ENCODE peak calls at places on chromosomes 1 and 21, in five cellular contexts. One of them, this sample, is unnamed.

GRCh38 chr1:27391511-27392095 is 819 bp upstream of the GPR3 start:
- DNase-seq in thyroid gland: peak; percentile 76
- DNase-seq in T-helper 2 cell: no peak
- DNase-seq in hippocampal formation: peak; percentile 21
- DNase-seq in central memory CD4-positive, alpha-beta T cell: no peak
- DNase-seq in this sample: peak; percentile 50

GRCh38 chr1:161095230-161095629 is 2.9 kb upstream of the KLHDC9 start:
- DNase-seq in thyroid gland: no peak
- DNase-seq in T-helper 2 cell: no peak
- DNase-seq in hippocampal formation: no peak
- DNase-seq in central memory CD4-positive, alpha-beta T cell: no peak
- DNase-seq in this sample: no peak

GRCh38 chr21:42125571-42126544 is 54.7 kb downstream of the UMODL1 start:
- DNase-seq in thyroid gland: peak; percentile 55
- DNase-seq in T-helper 2 cell: no peak
- DNase-seq in hippocampal formation: no peak
- DNase-seq in central memory CD4-positive, alpha-beta T cell: no peak
- DNase-seq in this sample: no peak

GRCh38 chr1:33010946-33011731 is 25.5 kb downstream of the AK2 start:
- DNase-seq in thyroid gland: peak; percentile 80
- DNase-seq in T-helper 2 cell: no peak
- DNase-seq in hippocampal formation: no peak
- DNase-seq in central memory CD4-positive, alpha-beta T cell: no peak
- DNase-seq in this sample: peak; percentile 82

GRCh38 chr1:117686907-117687306 is 81.1 kb downstream of the TENT5C start:
- DNase-seq in thyroid gland: no peak
- DNase-seq in T-helper 2 cell: no peak
- DNase-seq in hippocampal formation: no peak
- DNase-seq in central memory CD4-positive, alpha-beta T cell: no peak
- DNase-seq in this sample: no peak

GRCh38 chr1:212458817-212459216 is 26.1 kb downstream of the NENF start:
- DNase-seq in thyroid gland: no peak
- DNase-seq in T-helper 2 cell: no peak
- DNase-seq in hippocampal formation: no peak
- DNase-seq in central memory CD4-positive, alpha-beta T cell: no peak
- DNase-seq in this sample: no peak

GRCh38 chr1:79005945-79006344 is 585 bp downstream of the ADGRL4 start:
- DNase-seq in thyroid gland: no peak
- DNase-seq in T-helper 2 cell: no peak
- DNase-seq in hippocampal formation: no peak
- DNase-seq in central memory CD4-positive, alpha-beta T cell: no peak
- DNase-seq in this sample: no peak

GRCh38 chr1:229139320-229139719 is 131.6 kb upstream of the RAB4A start:
- DNase-seq in thyroid gland: no peak
- DNase-seq in T-helper 2 cell: no peak
- DNase-seq in hippocampal formation: no peak
- DNase-seq in central memory CD4-positive, alpha-beta T cell: no peak
- DNase-seq in this sample: no peak

GRCh38 chr1:89609781-89610456 is 23.0 kb upstream of the LRRC8C start:
- DNase-seq in thyroid gland: no peak
- DNase-seq in T-helper 2 cell: no peak
- DNase-seq in hippocampal formation: peak; percentile 47
- DNase-seq in central memory CD4-positive, alpha-beta T cell: peak; percentile 40
- DNase-seq in this sample: no peak

GRCh38 chr1:59414406-59415133 is 117.7 kb downstream of the FGGY start:
- DNase-seq in thyroid gland: no peak
- DNase-seq in T-helper 2 cell: no peak
- DNase-seq in hippocampal formation: no peak
- DNase-seq in central memory CD4-positive, alpha-beta T cell: no peak
- DNase-seq in this sample: no peak

GRCh38 chr1:233885196-233886028 is 19.1 kb upstream of the SLC35F3 start:
- DNase-seq in thyroid gland: no peak
- DNase-seq in T-helper 2 cell: no peak
- DNase-seq in hippocampal formation: no peak
- DNase-seq in central memory CD4-positive, alpha-beta T cell: no peak
- DNase-seq in this sample: no peak

GRCh38 chr1:167136191-167136614 is 42.3 kb downstream of the STYXL2 start:
- DNase-seq in thyroid gland: peak; percentile 77
- DNase-seq in T-helper 2 cell: no peak
- DNase-seq in hippocampal formation: no peak
- DNase-seq in central memory CD4-positive, alpha-beta T cell: no peak
- DNase-seq in this sample: no peak

GRCh38 chr1:201561604-201562003 is 22.7 kb downstream of the NAV1 start:
- DNase-seq in thyroid gland: no peak
- DNase-seq in T-helper 2 cell: no peak
- DNase-seq in hippocampal formation: no peak
- DNase-seq in central memory CD4-positive, alpha-beta T cell: no peak
- DNase-seq in this sample: no peak

GRCh38 chr1:110476028-110476765 is 25.2 kb downstream of the PROK1 start:
- DNase-seq in thyroid gland: peak; percentile 22
- DNase-seq in T-helper 2 cell: no peak
- DNase-seq in hippocampal formation: no peak
- DNase-seq in central memory CD4-positive, alpha-beta T cell: no peak
- DNase-seq in this sample: no peak

GRCh38 chr1:19390901-19391595 is 78.9 kb downstream of the SLC66A1 start:
- DNase-seq in thyroid gland: peak; percentile 79
- DNase-seq in T-helper 2 cell: peak; percentile 72
- DNase-seq in hippocampal formation: peak; percentile 30
- DNase-seq in central memory CD4-positive, alpha-beta T cell: peak; percentile 87
- DNase-seq in this sample: peak; percentile 63

GRCh38 chr1:22350171-22350961 is 101.3 kb upstream of the ZBTB40 start:
- DNase-seq in thyroid gland: no peak
- DNase-seq in T-helper 2 cell: no peak
- DNase-seq in hippocampal formation: no peak
- DNase-seq in central memory CD4-positive, alpha-beta T cell: no peak
- DNase-seq in this sample: no peak

GRCh38 chr1:1891349-1892078 is 627 bp upstream of the GNB1 start:
- DNase-seq in thyroid gland: peak; percentile 77
- DNase-seq in T-helper 2 cell: peak; percentile 60
- DNase-seq in hippocampal formation: peak; percentile 56
- DNase-seq in central memory CD4-positive, alpha-beta T cell: no peak
- DNase-seq in this sample: peak; percentile 82

GRCh38 chr1:31954607-31955283 is 16.6 kb upstream of the PTP4A2 start:
- DNase-seq in thyroid gland: peak; percentile 82
- DNase-seq in T-helper 2 cell: no peak
- DNase-seq in hippocampal formation: peak; percentile 44
- DNase-seq in central memory CD4-positive, alpha-beta T cell: no peak
- DNase-seq in this sample: peak; percentile 69

GRCh38 chr1:164641353-164641730 is 82.4 kb downstream of the PBX1 start:
- DNase-seq in thyroid gland: no peak
- DNase-seq in T-helper 2 cell: no peak
- DNase-seq in hippocampal formation: no peak
- DNase-seq in central memory CD4-positive, alpha-beta T cell: no peak
- DNase-seq in this sample: no peak

GRCh38 chr1:6180215-6180577 is at the start of gene CHD5:
- DNase-seq in thyroid gland: peak; percentile 5
- DNase-seq in T-helper 2 cell: peak; percentile 13
- DNase-seq in hippocampal formation: no peak
- DNase-seq in central memory CD4-positive, alpha-beta T cell: no peak
- DNase-seq in this sample: no peak

GRCh38 chr21:15301014-15301413 is 236.2 kb upstream of the NRIP1 start:
- DNase-seq in thyroid gland: no peak
- DNase-seq in T-helper 2 cell: no peak
- DNase-seq in hippocampal formation: no peak
- DNase-seq in central memory CD4-positive, alpha-beta T cell: no peak
- DNase-seq in this sample: no peak

GRCh38 chr1:176779655-176780328 is 316.8 kb downstream of the PAPPA2 start:
- DNase-seq in thyroid gland: no peak
- DNase-seq in T-helper 2 cell: no peak
- DNase-seq in hippocampal formation: no peak
- DNase-seq in central memory CD4-positive, alpha-beta T cell: no peak
- DNase-seq in this sample: no peak

GRCh38 chr1:229207916-229208315 is 63.0 kb upstream of the RAB4A start:
- DNase-seq in thyroid gland: no peak
- DNase-seq in T-helper 2 cell: no peak
- DNase-seq in hippocampal formation: no peak
- DNase-seq in central memory CD4-positive, alpha-beta T cell: no peak
- DNase-seq in this sample: no peak

GRCh38 chr21:46005081-46005480 is 23.5 kb downstream of the COL6A1 start:
- DNase-seq in thyroid gland: no peak
- DNase-seq in T-helper 2 cell: no peak
- DNase-seq in hippocampal formation: no peak
- DNase-seq in central memory CD4-positive, alpha-beta T cell: no peak
- DNase-seq in this sample: peak; percentile 3

GRCh38 chr1:182259229-182259872 is 132.2 kb downstream of the GLUL start:
- DNase-seq in thyroid gland: peak; percentile 73
- DNase-seq in T-helper 2 cell: peak; percentile 73
- DNase-seq in hippocampal formation: peak; percentile 13
- DNase-seq in central memory CD4-positive, alpha-beta T cell: peak; percentile 68
- DNase-seq in this sample: peak; percentile 30

GRCh38 chr1:211642870-211643269 is 32.6 kb downstream of the NEK2 start:
- DNase-seq in thyroid gland: no peak
- DNase-seq in T-helper 2 cell: no peak
- DNase-seq in hippocampal formation: no peak
- DNase-seq in central memory CD4-positive, alpha-beta T cell: no peak
- DNase-seq in this sample: no peak

GRCh38 chr1:2196901-2197638 is 2.5 kb upstream of the FAAP20 start:
- DNase-seq in thyroid gland: no peak
- DNase-seq in T-helper 2 cell: no peak
- DNase-seq in hippocampal formation: no peak
- DNase-seq in central memory CD4-positive, alpha-beta T cell: no peak
- DNase-seq in this sample: no peak

GRCh38 chr1:45200906-45201500 is 5.4 kb downstream of the ZSWIM5 start:
- DNase-seq in thyroid gland: no peak
- DNase-seq in T-helper 2 cell: no peak
- DNase-seq in hippocampal formation: no peak
- DNase-seq in central memory CD4-positive, alpha-beta T cell: no peak
- DNase-seq in this sample: no peak

GRCh38 chr1:68051475-68051874 is 1.0 kb upstream of the DIRAS3 start:
- DNase-seq in thyroid gland: peak; percentile 37
- DNase-seq in T-helper 2 cell: no peak
- DNase-seq in hippocampal formation: no peak
- DNase-seq in central memory CD4-positive, alpha-beta T cell: no peak
- DNase-seq in this sample: peak; percentile 33

GRCh38 chr1:41927118-41927517 is 8.4 kb upstream of the HIVEP3 start:
- DNase-seq in thyroid gland: no peak
- DNase-seq in T-helper 2 cell: no peak
- DNase-seq in hippocampal formation: no peak
- DNase-seq in central memory CD4-positive, alpha-beta T cell: no peak
- DNase-seq in this sample: no peak

GRCh38 chr1:150221552-150221951 is 14.4 kb downstream of the ANP32E start:
- DNase-seq in thyroid gland: no peak
- DNase-seq in T-helper 2 cell: no peak
- DNase-seq in hippocampal formation: no peak
- DNase-seq in central memory CD4-positive, alpha-beta T cell: peak; percentile 8
- DNase-seq in this sample: no peak

GRCh38 chr1:74937176-74937575 is 197.0 kb upstream of the LHX8 start:
- DNase-seq in thyroid gland: peak; percentile 42
- DNase-seq in T-helper 2 cell: no peak
- DNase-seq in hippocampal formation: no peak
- DNase-seq in central memory CD4-positive, alpha-beta T cell: no peak
- DNase-seq in this sample: no peak

GRCh38 chr1:228429007-228429406 is 12.3 kb upstream of the TRIM17 start:
- DNase-seq in thyroid gland: no peak
- DNase-seq in T-helper 2 cell: no peak
- DNase-seq in hippocampal formation: no peak
- DNase-seq in central memory CD4-positive, alpha-beta T cell: no peak
- DNase-seq in this sample: no peak

GRCh38 chr1:46719689-46720088 is 775 bp upstream of the EFCAB14 start:
- DNase-seq in thyroid gland: no peak
- DNase-seq in T-helper 2 cell: no peak
- DNase-seq in hippocampal formation: no peak
- DNase-seq in central memory CD4-positive, alpha-beta T cell: no peak
- DNase-seq in this sample: peak; percentile 26

GRCh38 chr1:27589841-27590426 is 14.0 kb downstream of the AHDC1 start:
- DNase-seq in thyroid gland: peak; percentile 89
- DNase-seq in T-helper 2 cell: no peak
- DNase-seq in hippocampal formation: no peak
- DNase-seq in central memory CD4-positive, alpha-beta T cell: no peak
- DNase-seq in this sample: no peak

GRCh38 chr1:20083178-20083944 is 13.4 kb downstream of the PLA2G5 start:
- DNase-seq in thyroid gland: no peak
- DNase-seq in T-helper 2 cell: no peak
- DNase-seq in hippocampal formation: no peak
- DNase-seq in central memory CD4-positive, alpha-beta T cell: no peak
- DNase-seq in this sample: no peak

GRCh38 chr1:111290640-111291039 is at the start of gene CHIA:
- DNase-seq in thyroid gland: peak; percentile 97
- DNase-seq in T-helper 2 cell: no peak
- DNase-seq in hippocampal formation: no peak
- DNase-seq in central memory CD4-positive, alpha-beta T cell: no peak
- DNase-seq in this sample: no peak

GRCh38 chr1:208139434-208140086 is 104.6 kb downstream of the PLXNA2 start:
- DNase-seq in thyroid gland: no peak
- DNase-seq in T-helper 2 cell: no peak
- DNase-seq in hippocampal formation: no peak
- DNase-seq in central memory CD4-positive, alpha-beta T cell: no peak
- DNase-seq in this sample: no peak

GRCh38 chr1:42313970-42314369 is 21.1 kb downstream of the FOXJ3 start:
- DNase-seq in thyroid gland: no peak
- DNase-seq in T-helper 2 cell: no peak
- DNase-seq in hippocampal formation: no peak
- DNase-seq in central memory CD4-positive, alpha-beta T cell: no peak
- DNase-seq in this sample: no peak

GRCh38 chr1:218933526-218933925 is 240.2 kb upstream of the LYPLAL1 start:
- DNase-seq in thyroid gland: no peak
- DNase-seq in T-helper 2 cell: no peak
- DNase-seq in hippocampal formation: no peak
- DNase-seq in central memory CD4-positive, alpha-beta T cell: no peak
- DNase-seq in this sample: no peak